ENCODE peak calls at places on chromosome 5, in six cellular contexts. C is breast epithelium, Q is GM12891, A is gastrocnemius medialis, Y is adrenal gland, Z is A549. E is an unnamed sample.

GRCh38 chr5:76383126-76383825 is 19.8 kb upstream of the IQGAP2 start:
- DNase-seq in C (no peak), Q (no peak), A (no peak), Y (no peak), Z (no peak), E (no peak)

GRCh38 chr5:10266839-10267238 is 16.8 kb downstream of the CCT5 start:
- DNase-seq in C (no peak), Q (no peak), A (no peak), Y (no peak), Z (no peak), E (no peak)

GRCh38 chr5:130268489-130268888 is 364.2 kb downstream of the CHSY3 start:
- DNase-seq in C (no peak), Q (no peak), A (no peak), Y (no peak), Z (no peak), E (no peak)

GRCh38 chr5:136153581-136154236 is 21.1 kb downstream of the SMAD5 start:
- DNase-seq in C (no peak), Q (no peak), A (no peak), Y (no peak), Z (no peak), E (no peak)

GRCh38 chr5:27130587-27130986 is 92.2 kb upstream of the CDH9 start:
- DNase-seq in C (no peak), Q (no peak), A (no peak), Y (no peak), Z (no peak), E (no peak)

GRCh38 chr5:62138607-62139006 is 167.4 kb upstream of the KIF2A start:
- DNase-seq in C (no peak), Q (no peak), A (no peak), Y (no peak), Z (no peak), E (no peak)

GRCh38 chr5:81517462-81517861 is 123.5 kb upstream of the ACOT12 start:
- DNase-seq in C (no peak), Q (no peak), A (no peak), Y (no peak), Z (no peak), E (no peak)

GRCh38 chr5:67166460-67166871 is 30.1 kb downstream of the CD180 start:
- DNase-seq in C (no peak), Q (peak), A (peak), Y (no peak), Z (no peak), E (peak)

GRCh38 chr5:3287516-3287915 is 308.1 kb upstream of the IRX1 start:
- DNase-seq in C (no peak), Q (no peak), A (no peak), Y (no peak), Z (no peak), E (no peak)

GRCh38 chr5:125209650-125210049 is 463.2 kb upstream of the ZNF608 start:
- DNase-seq in C (no peak), Q (no peak), A (no peak), Y (peak), Z (no peak), E (no peak)

GRCh38 chr5:175045820-175046219 is 321.4 kb downstream of the MSX2 start:
- DNase-seq in C (no peak), Q (no peak), A (no peak), Y (no peak), Z (no peak), E (no peak)

GRCh38 chr5:2353211-2353610 is 398.3 kb downstream of the IRX2 start:
- DNase-seq in C (no peak), Q (no peak), A (no peak), Y (no peak), Z (no peak), E (no peak)

GRCh38 chr5:115456056-115456455 is 88.5 kb downstream of the FEM1C start:
- DNase-seq in C (no peak), Q (no peak), A (no peak), Y (no peak), Z (no peak), E (no peak)

GRCh38 chr5:173325091-173325698 is 3.0 kb downstream of the STC2 start:
- DNase-seq in C (no peak), Q (no peak), A (no peak), Y (no peak), Z (no peak), E (no peak)

GRCh38 chr5:122996102-122996501 is 40.4 kb downstream of the PPIC start:
- DNase-seq in C (no peak), Q (no peak), A (no peak), Y (no peak), Z (no peak), E (no peak)

GRCh38 chr5:131079232-131079631 is 85.8 kb downstream of the HINT1 start:
- DNase-seq in C (no peak), Q (no peak), A (no peak), Y (no peak), Z (no peak), E (no peak)

GRCh38 chr5:61052870-61053269 is 107.9 kb downstream of the NDUFAF2 start:
- DNase-seq in C (no peak), Q (no peak), A (no peak), Y (no peak), Z (peak), E (no peak)

GRCh38 chr5:139657363-139658321 is 9.5 kb downstream of the CXXC5 start:
- DNase-seq in C (no peak), Q (no peak), A (no peak), Y (no peak), Z (no peak), E (no peak)

GRCh38 chr5:139658501-139658927 is 10.4 kb downstream of the CXXC5 start:
- DNase-seq in C (no peak), Q (no peak), A (peak), Y (no peak), Z (no peak), E (no peak)

GRCh38 chr5:139660105-139660915 is 12.2 kb downstream of the CXXC5 start:
- DNase-seq in C (peak), Q (no peak), A (peak), Y (peak), Z (peak), E (no peak)

GRCh38 chr5:139659673-139660072 is 11.5 kb downstream of the CXXC5 start:
- DNase-seq in C (no peak), Q (no peak), A (no peak), Y (no peak), Z (no peak), E (no peak)

GRCh38 chr5:139658928-139659667 is 10.9 kb downstream of the CXXC5 start:
- DNase-seq in C (no peak), Q (no peak), A (peak), Y (peak), Z (peak), E (no peak)
- TF ChIP-seq POLR2A in C (no peak), Q (no peak), A (peak), Y (no peak), Z (no peak), E (no peak)

GRCh38 chr5:159098285-159099048 is 1.2 kb downstream of the EBF1 start:
- DNase-seq in C (no peak), Q (no peak), A (no peak), Y (no peak), Z (no peak), E (no peak)

GRCh38 chr5:159100928-159101646 is 1.4 kb upstream of the EBF1 start:
- DNase-seq in C (no peak), Q (no peak), A (no peak), Y (no peak), Z (no peak), E (no peak)

GRCh38 chr5:159099049-159099760 is 511 bp downstream of the EBF1 start:
- DNase-seq in C (no peak), Q (no peak), A (no peak), Y (no peak), Z (peak), E (no peak)

GRCh38 chr5:159101689-159102088 is 2.0 kb upstream of the EBF1 start:
- DNase-seq in C (no peak), Q (no peak), A (peak), Y (no peak), Z (no peak), E (no peak)

DNA sequence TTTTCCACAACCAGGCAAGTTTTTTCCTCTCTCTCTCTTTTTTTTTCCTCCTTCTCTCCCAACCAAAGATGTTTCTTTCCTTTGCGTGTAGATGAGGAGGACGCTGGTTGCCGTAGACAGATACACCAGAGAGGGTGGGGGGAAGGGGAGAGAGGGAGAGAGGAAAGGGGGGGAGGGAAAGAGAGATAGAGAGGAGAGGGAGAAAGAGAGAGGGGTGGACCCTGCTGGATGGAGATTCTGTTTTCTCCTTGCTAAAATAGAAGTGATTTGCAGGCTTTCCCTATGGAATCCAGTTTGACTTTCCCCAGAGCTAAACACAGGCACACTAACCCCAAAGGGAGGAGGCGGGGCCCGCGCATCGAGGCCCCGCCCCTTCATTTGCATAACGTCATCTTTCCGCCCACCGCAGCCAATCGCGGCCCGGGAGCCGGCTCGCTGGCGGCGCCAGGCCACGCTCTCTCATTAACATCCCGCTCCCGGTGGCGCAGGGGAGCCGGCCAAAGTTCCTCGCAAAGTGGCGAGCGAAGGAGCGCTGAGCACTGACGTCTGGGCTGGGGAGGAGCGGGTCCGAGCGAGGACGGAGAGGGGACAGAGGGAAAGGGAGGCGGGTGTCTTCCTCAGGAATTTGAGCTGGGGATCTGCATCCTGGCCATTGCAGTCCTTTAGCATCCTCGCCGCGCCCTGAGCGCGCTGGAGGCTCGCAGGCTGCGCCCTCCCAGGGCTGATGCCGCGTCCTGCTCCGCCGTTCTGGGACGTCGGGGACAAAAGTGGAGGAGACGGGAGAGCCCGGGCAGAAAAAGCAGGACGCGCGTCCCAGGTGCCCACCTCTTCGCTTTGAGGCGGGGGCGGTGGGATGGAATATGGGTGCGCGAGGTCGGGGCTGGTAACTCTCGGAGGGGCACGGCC is 559 bp upstream of the EBF1 start:
- DNase-seq in C (peak), Q (peak), A (peak), Y (peak), Z (peak), E (no peak)
- TF ChIP-seq POLR2A in C (peak), Q (peak), A (peak), Y (peak), Z (peak), E (peak)

DNA sequence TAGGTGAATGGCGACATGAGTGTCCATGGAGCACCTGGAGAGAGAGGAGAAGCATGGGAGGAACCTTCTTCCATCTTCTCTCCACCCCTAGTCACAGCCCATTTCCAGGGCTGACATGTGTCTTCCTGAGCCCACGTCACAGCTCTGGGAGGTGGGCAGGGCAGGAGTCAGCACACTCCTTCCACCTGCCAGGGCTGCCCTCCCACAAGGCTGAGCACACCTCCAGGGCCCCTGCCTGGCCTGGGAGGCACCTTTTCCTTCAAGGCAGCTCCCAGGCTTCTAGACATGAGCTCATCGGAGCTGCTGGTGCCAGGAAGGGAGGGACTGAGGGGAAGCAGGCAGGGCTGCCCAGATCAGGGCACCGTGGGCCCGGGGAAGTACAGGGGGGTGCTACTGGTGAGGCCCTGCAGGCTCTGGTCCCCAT is 13.6 kb upstream of the SYNPO start:
- DNase-seq in C (no peak), Q (no peak), A (peak), Y (peak), Z (no peak), E (no peak)
- TF ChIP-seq POLR2A in C (no peak), Q (no peak), A (peak), Y (no peak), Z (no peak), E (no peak)

GRCh38 chr5:6603643-6604042 is 29.2 kb downstream of the NSUN2 start:
- DNase-seq in C (no peak), Q (no peak), A (no peak), Y (no peak), Z (no peak), E (no peak)
- TF ChIP-seq POLR2A in C (no peak), Q (no peak), A (no peak), Y (no peak), Z (no peak), E (no peak)

DNA sequence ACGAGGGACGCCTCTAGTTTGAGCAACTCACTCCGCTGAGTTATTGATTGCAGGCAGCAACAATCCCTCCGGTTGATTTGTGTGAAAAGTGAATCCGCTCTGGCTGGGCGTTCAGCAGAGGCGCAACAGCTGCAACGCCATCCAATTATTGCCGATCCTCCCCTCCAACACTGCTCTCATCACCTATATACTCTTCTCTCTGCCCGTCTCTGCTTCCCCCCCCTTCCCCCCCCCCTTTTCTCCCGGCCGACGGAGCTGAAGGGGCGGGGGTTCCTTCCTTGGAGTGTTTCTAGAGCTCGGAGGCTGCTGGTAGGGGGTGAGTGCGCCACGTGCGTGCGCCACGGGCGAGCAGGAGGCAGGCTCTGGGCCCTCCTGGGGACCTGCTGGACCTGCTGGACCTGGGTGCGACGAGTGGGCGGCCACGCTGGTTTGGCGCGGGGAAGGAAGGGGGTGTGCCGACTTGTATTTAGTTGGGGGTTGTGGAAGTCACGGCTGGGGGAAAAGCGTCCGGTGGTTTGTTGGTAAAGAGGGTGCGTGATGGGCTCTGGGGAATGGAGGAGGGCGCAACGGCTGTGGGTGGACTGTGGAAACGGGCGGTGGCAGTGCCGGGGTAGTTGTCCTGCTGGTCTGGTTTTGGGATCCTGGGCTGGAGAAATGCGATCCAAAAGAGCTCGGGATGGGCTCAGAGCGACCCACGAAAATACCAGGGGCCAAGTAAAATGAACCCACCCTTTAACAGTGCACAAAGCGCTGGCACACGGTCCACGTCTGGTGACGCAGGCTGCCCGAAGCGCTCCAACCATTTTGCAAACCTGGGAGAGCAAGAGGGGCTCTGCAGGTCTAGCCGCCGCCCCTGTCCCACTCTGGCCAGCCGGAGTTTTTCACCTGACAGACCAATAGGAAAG is 6.4 kb upstream of the MEF2C start:
- DNase-seq in C (no peak), Q (no peak), A (peak), Y (peak), Z (no peak), E (peak)
- TF ChIP-seq POLR2A in C (peak), Q (peak), A (peak), Y (no peak), Z (no peak), E (peak)

DNA sequence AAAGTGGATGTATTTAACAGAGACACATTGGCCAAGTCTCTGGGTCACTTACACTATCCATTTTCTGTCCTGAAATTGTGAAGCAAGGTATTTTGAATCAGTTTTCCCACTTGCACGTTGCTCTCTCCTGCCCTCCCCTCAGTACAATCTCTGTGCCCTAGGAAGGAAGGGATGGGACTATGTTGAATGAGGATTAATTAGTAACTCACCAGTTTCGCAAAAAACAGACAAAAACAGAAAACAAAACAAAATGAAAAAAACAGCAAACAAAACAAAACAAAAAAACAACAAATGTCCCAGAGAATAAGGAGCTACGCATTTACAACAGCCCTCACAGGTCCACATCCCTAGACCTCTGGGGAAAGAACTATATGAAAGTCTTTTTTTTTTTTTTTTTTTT is 1.1 kb upstream of the CD14 start:
- DNase-seq in C (no peak), Q (no peak), A (no peak), Y (no peak), Z (no peak), E (no peak)
- TF ChIP-seq POLR2A in C (no peak), Q (no peak), A (no peak), Y (no peak), Z (no peak), E (no peak)

GRCh38 chr5:91281409-91281808 is 101.7 kb downstream of the ARRDC3 start:
- DNase-seq in C (no peak), Q (no peak), A (no peak), Y (no peak), Z (peak), E (no peak)
- TF ChIP-seq POLR2A in C (no peak), Q (no peak), A (no peak), Y (no peak), Z (no peak), E (no peak)

E was measured in GM12892.